ENCODE peak calls at places on chromosomes 12 and 14, in five cellular contexts. W is tibial artery; V is stimulated activated CD8-positive, alpha-beta memory T cell treated with anti-CD3 and anti-CD28 coated beads, Interleukin-15, amount 100 ng/mL, for 1 hour; H is KG1; P is left cardiac atrium. Q is an unnamed sample.
A peak's percentile ranks its signal among the peaks of the same experiment; 100 is the strongest.

GRCh38 chr14:24254630-24255392 is 8.2 kb downstream of the TGM1 start:
- DNase-seq in P (peak; percentile 12), W (no peak), H (no peak), V (no peak), Q (no peak)

GRCh38 chr12:132009336-132009859 is 59.7 kb downstream of the EP400 start:
- DNase-seq in V (no peak), W (no peak), H (no peak), P (no peak), Q (no peak)

GRCh38 chr14:101412741-101413140 is 148.6 kb upstream of the DIO3 start:
- DNase-seq in H (no peak), W (no peak), V (no peak), P (no peak), Q (no peak)

GRCh38 chr12:93676408-93677194 is 574 bp upstream of the CRADD start:
- DNase-seq in V (no peak), P (no peak), W (no peak), H (no peak), Q (no peak)

GRCh38 chr12:25708661-25709060 is 155.6 kb upstream of the LMNTD1 start:
- DNase-seq in P (no peak), V (no peak), W (no peak), H (no peak), Q (no peak)

GRCh38 chr12:40444174-40444573 is 219.4 kb downstream of the LRRK2 start:
- DNase-seq in W (no peak), P (no peak), V (no peak), H (no peak), Q (no peak)

GRCh38 chr14:38056270-38056669 is 151.4 kb upstream of the SSTR1 start:
- DNase-seq in P (no peak), H (no peak), V (no peak), W (no peak), Q (no peak)

GRCh38 chr12:121530600-121531355 is 50.0 kb downstream of the KDM2B start:
- DNase-seq in P (peak; percentile 92), V (peak; percentile 51), H (no peak), W (peak; percentile 86), Q (no peak)

GRCh38 chr12:70741266-70741665 is 104.0 kb upstream of the PTPRB start:
- DNase-seq in V (no peak), W (no peak), P (no peak), H (no peak), Q (no peak)

GRCh38 chr12:4189721-4190120 is 83.8 kb upstream of the CCND2 start:
- DNase-seq in H (no peak), P (no peak), W (no peak), V (no peak), Q (no peak)

Q was measured in cerebellum.